ENCODE peak calls at places on chromosomes 16 and 17, in nine cellular contexts. Q is left ventricle myocardium inferior; T is transverse colon; O is endothelial cell of umbilical vein; Y is ascending aorta; S is HCT116; Z is kidney; N is CD8-positive, alpha-beta T cell; K is fibroblast of lung. P is an unnamed sample.

GRCh38 chr16:24858219-24859041 is 12.7 kb downstream of the SLC5A11 start:
- DNase-seq in Q (peak), T (peak), O (peak), Y (no peak), S (no peak), Z (no peak), N (peak), K (peak), P (peak)

GRCh38 chr16:27642753-27643152 is 92.8 kb downstream of the KATNIP start:
- DNase-seq in Q (no peak), T (no peak), O (no peak), Y (no peak), S (peak), Z (no peak), N (no peak), K (peak), P (no peak)

GRCh38 chr17:5563451-5563850 is 20.9 kb downstream of the NLRP1 start:
- DNase-seq in Q (no peak), T (no peak), O (peak), Y (no peak), S (no peak), Z (no peak), N (no peak), K (peak), P (no peak)

GRCh38 chr16:86575754-86576557 is 2.4 kb upstream of the FOXL1 start:
- DNase-seq in Q (peak), T (peak), O (peak), Y (peak), S (peak), Z (peak), N (no peak), K (peak), P (peak)

GRCh38 chr16:86990451-86990850 is 326.7 kb downstream of the C16orf95 start:
- DNase-seq in Q (no peak), T (no peak), O (peak), Y (no peak), S (no peak), Z (no peak), N (no peak), K (no peak), P (no peak)

GRCh38 chr17:2238432-2239169 is 65.0 kb downstream of the SMG6 start:
- DNase-seq in Q (peak), T (peak), O (peak), Y (no peak), S (no peak), Z (no peak), N (no peak), K (no peak), P (no peak)

GRCh38 chr16:20611975-20612471 is 35.9 kb upstream of the ACSM2B start:
- DNase-seq in Q (peak), T (no peak), O (no peak), Y (no peak), S (no peak), Z (no peak), N (no peak), K (no peak), P (no peak)

GRCh38 chr17:46044286-46044928 is 45.4 kb downstream of the STH start:
- DNase-seq in Q (no peak), T (peak), O (peak), Y (no peak), S (peak), Z (no peak), N (peak), K (peak), P (peak)

GRCh38 chr17:35804658-35805192 is 4.6 kb upstream of the TAF15 start:
- DNase-seq in Q (no peak), T (peak), O (peak), Y (no peak), S (peak), Z (no peak), N (no peak), K (peak), P (peak)

GRCh38 chr17:19905514-19905913 is 37.8 kb upstream of the ULK2 start:
- DNase-seq in Q (no peak), T (no peak), O (no peak), Y (no peak), S (no peak), Z (no peak), N (no peak), K (no peak), P (no peak)

GRCh38 chr16:81542609-81543570 is 98.3 kb downstream of the CMIP start:
- DNase-seq in Q (no peak), T (no peak), O (peak), Y (no peak), S (no peak), Z (peak), N (no peak), K (no peak), P (no peak)

GRCh38 chr16:81543571-81543970 is 99.0 kb downstream of the CMIP start:
- DNase-seq in Q (no peak), T (no peak), O (peak), Y (no peak), S (no peak), Z (no peak), N (no peak), K (no peak), P (no peak)

GRCh38 chr16:81545470-81546175 is 101.0 kb downstream of the CMIP start:
- DNase-seq in Q (no peak), T (no peak), O (no peak), Y (no peak), S (no peak), Z (no peak), N (no peak), K (no peak), P (no peak)

GRCh38 chr16:81544691-81545365 is 100.2 kb downstream of the CMIP start:
- DNase-seq in Q (no peak), T (no peak), O (no peak), Y (no peak), S (no peak), Z (peak), N (no peak), K (peak), P (no peak)

GRCh38 chr16:81544261-81544660 is 99.7 kb downstream of the CMIP start:
- DNase-seq in Q (no peak), T (no peak), O (peak), Y (no peak), S (no peak), Z (peak), N (no peak), K (no peak), P (no peak)
- H3K27ac ChIP-seq in Q (no peak), T (no peak), O (no peak), Y (no peak), S (no peak), Z (peak), N (no peak), K (no peak), P (peak)

GRCh38 chr16:54632322-54632721 is 298.3 kb upstream of the IRX5 start:
- DNase-seq in Q (no peak), T (no peak), O (no peak), Y (no peak), S (no peak), Z (no peak), N (no peak), K (no peak), P (no peak)

GRCh38 chr16:54630284-54630967 is 300.2 kb upstream of the IRX5 start:
- DNase-seq in Q (no peak), T (no peak), O (no peak), Y (no peak), S (no peak), Z (no peak), N (no peak), K (peak), P (peak)

GRCh38 chr16:54632821-54633220 is 297.8 kb upstream of the IRX5 start:
- DNase-seq in Q (no peak), T (no peak), O (no peak), Y (no peak), S (no peak), Z (no peak), N (no peak), K (no peak), P (no peak)

GRCh38 chr16:54636221-54636793 is 294.4 kb upstream of the IRX5 start:
- DNase-seq in Q (no peak), T (no peak), O (no peak), Y (no peak), S (no peak), Z (no peak), N (no peak), K (no peak), P (no peak)

DNA sequence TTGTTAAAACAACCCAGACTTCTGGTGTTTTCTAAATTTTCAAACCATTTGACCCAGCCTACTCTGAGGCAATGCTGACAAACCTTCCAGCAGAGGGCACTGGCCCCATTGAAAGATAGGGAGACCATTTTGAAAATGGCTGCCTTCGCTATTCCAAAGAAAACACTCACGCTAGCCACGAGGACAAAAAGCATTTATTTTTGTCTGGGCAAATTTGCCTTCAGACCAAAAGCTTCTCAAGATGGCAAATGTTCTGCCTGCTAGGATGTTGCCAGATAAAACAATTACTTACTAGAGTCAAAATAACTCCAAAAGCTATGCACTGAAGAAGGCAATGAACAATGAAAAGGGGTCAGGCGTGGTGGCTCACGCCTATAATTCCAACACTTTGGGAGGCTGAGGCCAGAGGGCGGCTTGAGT is 296.7 kb upstream of the IRX5 start:
- DNase-seq in Q (no peak), T (no peak), O (peak), Y (no peak), S (peak), Z (no peak), N (no peak), K (no peak), P (no peak)
- TF ChIP-seq CTCF in Q (peak), T (no peak), O (peak), Y (peak), S (peak), Z (no peak), N (no peak), K (no peak), P (peak)

DNA sequence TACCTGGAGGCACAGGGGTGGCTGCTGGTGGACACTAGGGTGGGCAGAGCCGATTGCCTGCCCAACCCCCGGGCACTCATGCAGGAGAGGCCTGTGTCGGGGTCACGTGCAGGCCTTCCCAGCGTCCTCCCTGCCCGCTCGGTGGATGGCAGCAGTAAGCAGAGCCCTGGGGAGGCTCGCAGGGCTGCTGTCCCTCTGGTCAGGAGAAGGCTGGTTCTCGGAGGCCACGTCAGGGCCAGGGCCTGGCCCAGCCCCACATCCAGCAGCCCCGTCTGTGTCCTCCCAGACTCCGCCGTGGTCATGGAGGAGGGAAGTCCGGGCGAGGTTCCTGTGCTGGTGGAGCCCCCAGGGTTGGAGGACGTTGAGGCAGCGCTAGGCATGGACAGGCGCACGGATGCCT is 35.6 kb downstream of the TSC2 start:
- DNase-seq in Q (no peak), T (no peak), O (no peak), Y (no peak), S (no peak), Z (no peak), N (no peak), K (no peak), P (no peak)
- H3K27ac ChIP-seq in Q (peak), T (peak), O (no peak), Y (no peak), S (no peak), Z (no peak), N (no peak), K (no peak), P (no peak)

GRCh38 chr17:58127846-58128245 is 20.3 kb upstream of the OR4D1 start:
- DNase-seq in Q (no peak), T (no peak), O (no peak), Y (no peak), S (no peak), Z (no peak), N (no peak), K (no peak), P (no peak)

GRCh38 chr17:58120195-58120822 is 27.9 kb upstream of the OR4D1 start:
- DNase-seq in Q (no peak), T (peak), O (peak), Y (no peak), S (peak), Z (no peak), N (peak), K (peak), P (peak)

GRCh38 chr17:58117382-58117781 is 30.8 kb upstream of the OR4D1 start:
- DNase-seq in Q (no peak), T (no peak), O (no peak), Y (no peak), S (no peak), Z (no peak), N (no peak), K (no peak), P (no peak)

GRCh38 chr17:58119491-58119890 is 28.7 kb upstream of the OR4D1 start:
- DNase-seq in Q (no peak), T (no peak), O (no peak), Y (no peak), S (no peak), Z (no peak), N (no peak), K (no peak), P (no peak)

DNA sequence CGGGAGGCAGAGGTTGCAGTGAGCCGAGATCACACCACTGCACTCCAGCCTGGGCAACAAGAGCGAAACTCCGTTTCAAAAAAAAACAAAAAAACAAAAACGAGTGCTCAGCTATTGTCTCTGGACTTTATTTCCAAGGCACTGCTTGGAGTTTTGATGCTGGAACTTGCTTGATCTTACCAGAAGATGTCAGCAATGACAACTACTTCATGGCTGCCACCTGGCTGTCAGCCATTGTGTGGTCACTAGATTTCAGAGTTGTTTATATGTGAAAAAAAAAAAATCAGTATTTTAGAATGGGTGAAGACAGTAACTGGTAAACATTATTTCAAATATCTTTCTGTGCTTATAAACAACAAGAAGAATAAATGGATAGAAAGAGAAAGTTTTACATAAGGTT is 26.3 kb upstream of the OR4D1 start:
- DNase-seq in Q (no peak), T (no peak), O (no peak), Y (no peak), S (peak), Z (no peak), N (peak), K (peak), P (peak)
- TF ChIP-seq CTCF in Q (peak), T (no peak), O (no peak), Y (no peak), S (peak), Z (peak), N (peak), K (no peak), P (peak)

DNA sequence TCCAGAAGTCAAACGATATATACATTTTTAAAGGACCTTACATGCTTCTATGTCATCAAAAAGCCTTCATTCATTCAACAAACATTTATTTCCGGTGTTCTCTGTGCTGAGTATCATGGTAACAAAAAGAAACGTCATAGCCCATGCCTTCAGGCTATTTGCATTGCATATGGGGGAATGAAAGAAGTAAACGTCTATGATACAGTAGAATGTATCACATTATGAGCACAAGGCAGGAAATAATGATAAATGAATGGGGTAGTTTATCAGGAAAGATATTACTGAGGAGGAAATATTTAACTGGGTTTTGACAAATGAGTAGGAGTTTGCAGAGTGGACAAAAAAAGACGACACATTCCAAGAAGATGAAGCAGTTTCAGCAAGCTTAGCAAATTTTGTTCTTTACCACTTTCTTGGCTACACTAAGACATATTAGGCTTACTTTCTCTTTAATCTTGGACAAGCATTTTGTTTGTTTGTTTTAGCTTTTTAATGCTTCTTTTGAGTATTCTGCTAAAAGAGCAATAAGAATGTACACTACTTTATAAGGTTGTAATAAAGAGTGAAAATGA is 1.3 kb upstream of the KRTAP4-7 start:
- DNase-seq in Q (no peak), T (no peak), O (no peak), Y (no peak), S (no peak), Z (no peak), N (no peak), K (no peak), P (no peak)
- H3K27ac ChIP-seq in Q (no peak), T (no peak), O (no peak), Y (no peak), S (peak), Z (no peak), N (no peak), K (no peak), P (no peak)

GRCh38 chr16:9042533-9042932 is 48.9 kb upstream of the HAPSTR1 start:
- DNase-seq in Q (no peak), T (no peak), O (no peak), Y (no peak), S (no peak), Z (no peak), N (no peak), K (no peak), P (no peak)

GRCh38 chr16:9039208-9039607 is 52.2 kb upstream of the HAPSTR1 start:
- DNase-seq in Q (no peak), T (no peak), O (no peak), Y (no peak), S (no peak), Z (no peak), N (no peak), K (peak), P (peak)

GRCh38 chr16:9042943-9043680 is 48.3 kb upstream of the HAPSTR1 start:
- DNase-seq in Q (no peak), T (no peak), O (no peak), Y (no peak), S (no peak), Z (no peak), N (no peak), K (peak), P (peak)

GRCh38 chr16:9035986-9036385 is 55.5 kb upstream of the HAPSTR1 start:
- DNase-seq in Q (no peak), T (no peak), O (no peak), Y (no peak), S (no peak), Z (no peak), N (no peak), K (no peak), P (no peak)

GRCh38 chr16:9040766-9041430 is 50.5 kb upstream of the HAPSTR1 start:
- DNase-seq in Q (no peak), T (no peak), O (no peak), Y (no peak), S (no peak), Z (no peak), N (no peak), K (no peak), P (no peak)
- TF ChIP-seq CTCF in Q (no peak), T (no peak), O (no peak), Y (no peak), S (no peak), Z (no peak), N (no peak), K (no peak), P (no peak)

GRCh38 chr17:40415390-40415789 is 2.3 kb downstream of the TOP2A start:
- DNase-seq in Q (no peak), T (no peak), O (peak), Y (no peak), S (no peak), Z (no peak), N (no peak), K (peak), P (peak)

GRCh38 chr17:40417258-40417608 is 463 bp downstream of the TOP2A start:
- DNase-seq in Q (no peak), T (no peak), O (no peak), Y (no peak), S (no peak), Z (no peak), N (no peak), K (no peak), P (peak)

GRCh38 chr17:40417609-40418427 is at the start of gene TOP2A:
- DNase-seq in Q (peak), T (peak), O (peak), Y (peak), S (peak), Z (peak), N (peak), K (peak), P (peak)

GRCh38 chr17:40418428-40418706 is 671 bp upstream of the TOP2A start:
- DNase-seq in Q (no peak), T (no peak), O (no peak), Y (no peak), S (no peak), Z (no peak), N (no peak), K (no peak), P (no peak)

GRCh38 chr17:40416671-40417070 is 1.0 kb downstream of the TOP2A start:
- DNase-seq in Q (no peak), T (no peak), O (no peak), Y (no peak), S (no peak), Z (no peak), N (no peak), K (no peak), P (no peak)
- H3K27ac ChIP-seq in Q (no peak), T (no peak), O (no peak), Y (no peak), S (peak), Z (no peak), N (no peak), K (peak), P (peak)

DNA sequence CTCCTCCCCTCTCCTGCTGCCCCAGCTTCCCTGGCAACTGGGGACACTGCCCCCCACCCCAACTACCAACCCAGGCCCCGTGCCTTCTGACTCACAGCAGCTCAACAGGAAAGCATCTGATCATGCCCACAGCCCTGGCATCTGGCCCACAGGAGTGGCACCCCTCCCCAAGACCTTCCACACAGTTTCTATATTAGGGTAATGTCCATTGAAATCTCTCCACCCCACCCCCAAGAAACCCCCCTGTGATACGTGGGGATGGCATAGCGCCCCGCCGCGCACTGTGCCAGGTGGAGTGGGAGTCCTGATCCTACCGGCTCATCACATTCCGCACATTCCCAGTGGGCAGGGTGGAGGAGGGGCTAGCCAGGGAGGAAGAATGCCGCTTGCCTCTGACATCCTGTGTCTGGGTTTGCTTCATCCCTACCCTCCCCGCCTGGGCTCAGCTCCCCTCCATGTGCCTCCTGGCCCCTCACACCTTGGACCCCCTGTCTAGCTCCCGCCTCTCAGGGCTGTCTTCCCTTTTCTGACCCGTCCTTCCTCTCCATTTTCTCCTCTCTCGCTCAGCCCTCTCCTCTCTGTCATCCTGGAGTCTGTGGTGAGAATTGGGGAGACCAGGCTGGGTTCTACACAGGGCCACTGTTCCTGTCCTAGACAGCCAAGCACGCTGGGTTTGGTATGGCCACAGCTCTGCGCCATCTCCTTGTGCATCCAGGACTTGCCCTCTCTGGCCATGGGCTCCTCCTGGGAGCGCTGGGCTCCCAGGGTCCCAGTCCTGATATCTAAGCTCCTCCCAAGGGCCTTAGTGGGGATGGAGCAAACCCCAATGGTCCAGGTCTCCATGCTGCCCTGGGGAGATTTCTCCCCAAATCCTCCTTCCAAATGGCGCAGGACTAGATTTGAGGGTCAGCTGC is 27.4 kb upstream of the ITGA3 start:
- DNase-seq in Q (no peak), T (no peak), O (peak), Y (no peak), S (no peak), Z (peak), N (no peak), K (peak), P (peak)
- TF ChIP-seq CTCF in Q (no peak), T (no peak), O (no peak), Y (no peak), S (no peak), Z (no peak), N (no peak), K (no peak), P (no peak)